ENCODE peak calls at places on chromosomes 5 and 9, in five cellular contexts. One of them, this sample, is unnamed. For H3K4me1, the result is how much of the 10 kb centered on the place peaks cover.

GRCh38 chr5:72209515-72210115 is 102.3 kb downstream of the MAP1B start:
- DNase-seq in spleen: no peak
- DNase-seq in GM23338: peak
- DNase-seq in keratinocyte: peak
- DNase-seq in breast epithelium: no peak
- DNase-seq in this sample: no peak

GRCh38 chr5:98624145-98624880 is 149.2 kb upstream of the RGMB start:
- DNase-seq in GM23338: no peak
- DNase-seq in keratinocyte: no peak
- DNase-seq in spleen: no peak
- DNase-seq in breast epithelium: no peak
- DNase-seq in this sample: no peak

GRCh38 chr9:136996361-136997281 is at the start of gene CLIC3:
- DNase-seq in breast epithelium: no peak
- DNase-seq in keratinocyte: no peak
- DNase-seq in spleen: peak
- DNase-seq in GM23338: peak
- DNase-seq in this sample: peak

GRCh38 chr9:28007097-28007817 is 434.0 kb upstream of the C9orf72 start:
- DNase-seq in keratinocyte: no peak
- DNase-seq in spleen: no peak
- DNase-seq in GM23338: peak
- DNase-seq in breast epithelium: no peak
- DNase-seq in this sample: no peak

GRCh38 chr5:160628295-160629006 is 206.8 kb downstream of the PTTG1 start:
- DNase-seq in keratinocyte: no peak
- DNase-seq in breast epithelium: no peak
- DNase-seq in spleen: no peak
- DNase-seq in GM23338: no peak
- DNase-seq in this sample: no peak

GRCh38 chr5:175447571-175447970 is 3.6 kb upstream of the DRD1 start:
- DNase-seq in spleen: no peak
- DNase-seq in breast epithelium: no peak
- DNase-seq in GM23338: no peak
- DNase-seq in keratinocyte: no peak
- DNase-seq in this sample: no peak

GRCh38 chr5:10498350-10498749 is 56.7 kb downstream of the ROPN1L start:
- DNase-seq in breast epithelium: no peak
- DNase-seq in GM23338: peak
- DNase-seq in spleen: no peak
- DNase-seq in keratinocyte: no peak
- DNase-seq in this sample: no peak

GRCh38 chr9:18437315-18438200 is 36.4 kb upstream of the ADAMTSL1 start:
- DNase-seq in GM23338: peak
- DNase-seq in breast epithelium: no peak
- DNase-seq in keratinocyte: no peak
- DNase-seq in spleen: peak
- DNase-seq in this sample: no peak

GRCh38 chr5:151631941-151632340 is 40.8 kb upstream of the FAT2 start:
- DNase-seq in GM23338: no peak
- DNase-seq in keratinocyte: no peak
- DNase-seq in spleen: no peak
- DNase-seq in breast epithelium: no peak
- DNase-seq in this sample: no peak

GRCh38 chr5:100697970-100698369 is 162.8 kb downstream of the FAM174A start:
- DNase-seq in spleen: no peak
- DNase-seq in breast epithelium: no peak
- DNase-seq in GM23338: peak
- DNase-seq in keratinocyte: no peak
- DNase-seq in this sample: no peak

GRCh38 chr5:111143910-111144309 is 51.8 kb downstream of the WDR36 start:
- DNase-seq in GM23338: no peak
- DNase-seq in breast epithelium: no peak
- DNase-seq in spleen: no peak
- DNase-seq in keratinocyte: peak
- DNase-seq in this sample: no peak

GRCh38 chr5:53303105-53303504 is 177.3 kb upstream of the FST start:
- DNase-seq in breast epithelium: no peak
- DNase-seq in GM23338: no peak
- DNase-seq in spleen: no peak
- DNase-seq in keratinocyte: peak
- DNase-seq in this sample: no peak

GRCh38 chr5:113025596-113025995 is 49.0 kb downstream of the DCP2 start:
- DNase-seq in breast epithelium: no peak
- DNase-seq in spleen: no peak
- DNase-seq in GM23338: no peak
- DNase-seq in keratinocyte: no peak
- DNase-seq in this sample: no peak

GRCh38 chr9:68904454-68904853 is 109.5 kb downstream of the PRKACG start:
- DNase-seq in keratinocyte: no peak
- DNase-seq in breast epithelium: no peak
- DNase-seq in spleen: no peak
- DNase-seq in GM23338: no peak
- DNase-seq in this sample: no peak

GRCh38 chr5:39714036-39714698 is 289.4 kb upstream of the DAB2 start:
- DNase-seq in spleen: no peak
- DNase-seq in keratinocyte: no peak
- DNase-seq in GM23338: peak
- DNase-seq in breast epithelium: no peak
- DNase-seq in this sample: peak

GRCh38 chr5:138054206-138054605 is 21.3 kb upstream of the FAM13B start:
- DNase-seq in keratinocyte: no peak
- DNase-seq in GM23338: no peak
- DNase-seq in breast epithelium: no peak
- DNase-seq in spleen: no peak
- DNase-seq in this sample: no peak

GRCh38 chr5:142925795-142926194 is 155.6 kb downstream of the ARHGAP26 start:
- DNase-seq in GM23338: no peak
- DNase-seq in breast epithelium: no peak
- DNase-seq in keratinocyte: no peak
- DNase-seq in spleen: no peak
- DNase-seq in this sample: no peak

GRCh38 chr5:42745856-42746255 is 10.8 kb upstream of the CCDC152 start:
- DNase-seq in spleen: no peak
- DNase-seq in keratinocyte: no peak
- DNase-seq in GM23338: no peak
- DNase-seq in breast epithelium: no peak
- DNase-seq in this sample: no peak

GRCh38 chr9:133978226-133979123 is 13.6 kb downstream of the VAV2 start:
- DNase-seq in breast epithelium: no peak
- DNase-seq in GM23338: no peak
- DNase-seq in keratinocyte: no peak
- DNase-seq in spleen: peak
- DNase-seq in this sample: no peak

GRCh38 chr9:97900738-97901565 is 21.3 kb downstream of the TRMO start:
- DNase-seq in breast epithelium: no peak
- DNase-seq in GM23338: peak
- DNase-seq in keratinocyte: peak
- DNase-seq in spleen: no peak
- DNase-seq in this sample: no peak

GRCh38 chr5:45622365-45622764 is 73.8 kb downstream of the HCN1 start:
- DNase-seq in GM23338: no peak
- DNase-seq in spleen: no peak
- DNase-seq in keratinocyte: no peak
- DNase-seq in breast epithelium: no peak
- DNase-seq in this sample: no peak

GRCh38 chr5:116571568-116572321 is 2.9 kb downstream of the SEMA6A start:
- DNase-seq in keratinocyte: no peak
- DNase-seq in breast epithelium: no peak
- DNase-seq in spleen: no peak
- DNase-seq in GM23338: peak
- DNase-seq in this sample: no peak

GRCh38 chr9:129998491-129999122 is 44.4 kb downstream of the FNBP1 start:
- DNase-seq in spleen: no peak
- DNase-seq in GM23338: no peak
- DNase-seq in keratinocyte: no peak
- DNase-seq in breast epithelium: no peak
- DNase-seq in this sample: no peak
- H3K4me3 ChIP-seq in spleen: no peak
- H3K4me3 ChIP-seq in GM23338: no peak
- H3K4me3 ChIP-seq in keratinocyte: no peak
- H3K4me3 ChIP-seq in breast epithelium: no peak
- H3K4me3 ChIP-seq in this sample: no peak

GRCh38 chr5:57494104-57495098 is 11.8 kb upstream of the ACTBL2 start:
- DNase-seq in breast epithelium: no peak
- DNase-seq in keratinocyte: peak
- DNase-seq in spleen: no peak
- DNase-seq in GM23338: no peak
- DNase-seq in this sample: no peak
- H3K4me1 ChIP-seq in breast epithelium: under half
- H3K4me1 ChIP-seq in keratinocyte: under half
- H3K4me1 ChIP-seq in spleen: under half
- H3K4me1 ChIP-seq in GM23338: under half
- H3K4me1 ChIP-seq in this sample: under half

GRCh38 chr9:128218518-128219389 is 15.6 kb downstream of the DNM1 start:
- DNase-seq in GM23338: peak
- DNase-seq in spleen: peak
- DNase-seq in breast epithelium: peak
- DNase-seq in keratinocyte: peak
- DNase-seq in this sample: peak
- TF ChIP-seq CTCF in GM23338: no peak
- TF ChIP-seq CTCF in spleen: no peak
- TF ChIP-seq CTCF in breast epithelium: no peak
- TF ChIP-seq CTCF in keratinocyte: no peak
- TF ChIP-seq CTCF in this sample: no peak

GRCh38 chr9:132406554-132407122 is at the start of gene TTF1:
- DNase-seq in GM23338: peak
- DNase-seq in spleen: peak
- DNase-seq in keratinocyte: peak
- DNase-seq in breast epithelium: peak
- DNase-seq in this sample: peak

GRCh38 chr9:132408521-132408920 is 1.5 kb upstream of the CFAP77 start:
- DNase-seq in spleen: no peak
- DNase-seq in GM23338: no peak
- DNase-seq in keratinocyte: no peak
- DNase-seq in breast epithelium: no peak
- DNase-seq in this sample: no peak

GRCh38 chr9:132401791-132402190 is 4.8 kb downstream of the TTF1 start:
- DNase-seq in breast epithelium: no peak
- DNase-seq in keratinocyte: no peak
- DNase-seq in spleen: no peak
- DNase-seq in GM23338: no peak
- DNase-seq in this sample: no peak

GRCh38 chr9:132407196-132407595 is 556 bp upstream of the TTF1 start:
- DNase-seq in breast epithelium: no peak
- DNase-seq in keratinocyte: no peak
- DNase-seq in spleen: no peak
- DNase-seq in GM23338: no peak
- DNase-seq in this sample: no peak

GRCh38 chr9:132404228-132404881 is 2.3 kb downstream of the TTF1 start:
- DNase-seq in breast epithelium: no peak
- DNase-seq in GM23338: no peak
- DNase-seq in keratinocyte: no peak
- DNase-seq in spleen: no peak
- DNase-seq in this sample: no peak
- H3K4me3 ChIP-seq in breast epithelium: no peak
- H3K4me3 ChIP-seq in GM23338: no peak
- H3K4me3 ChIP-seq in keratinocyte: no peak
- H3K4me3 ChIP-seq in spleen: no peak
- H3K4me3 ChIP-seq in this sample: peak

GRCh38 chr5:30098940-30099339 is 1094.5 kb upstream of the CDH6 start:
- DNase-seq in spleen: no peak
- DNase-seq in GM23338: no peak
- DNase-seq in breast epithelium: no peak
- DNase-seq in keratinocyte: no peak
- DNase-seq in this sample: no peak
- H3K4me1 ChIP-seq in spleen: under half
- H3K4me1 ChIP-seq in GM23338: under half
- H3K4me1 ChIP-seq in breast epithelium: under half
- H3K4me1 ChIP-seq in keratinocyte: under half
- H3K4me1 ChIP-seq in this sample: under half

This sample was measured in CD8-positive, alpha-beta T cell.